ENCODE peak calls at places on chromosomes 11 and 22, in seven cellular contexts. L is CD4-positive, alpha-beta T cell; C is tibial artery; O is non-pigmented ciliary epithelial cell; V is activated naive CD4-positive, alpha-beta T cell; R is activated T-helper 1 cell treated with Interleukin-2 at 50 U/mL for 16 hours; E is GM13977. D is an unnamed sample.

GRCh38 chr11:8531312-8531711 is 62.7 kb downstream of the STK33 start:
- DNase-seq in L (no peak), C (no peak), O (no peak), V (no peak), R (no peak), E (no peak), D (no peak)

GRCh38 chr11:128872594-128872993 is 5.5 kb upstream of the KCNJ1 start:
- DNase-seq in L (no peak), C (no peak), O (no peak), V (no peak), R (no peak), E (no peak), D (no peak)

GRCh38 chr11:8354622-8355417 is 91.1 kb upstream of the LMO1 start:
- DNase-seq in L (no peak), C (no peak), O (no peak), V (no peak), R (no peak), E (peak; percentile 57), D (no peak)

GRCh38 chr11:103395612-103396011 is 286.4 kb downstream of the DYNC2H1 start:
- DNase-seq in L (no peak), C (no peak), O (peak; percentile 70), V (no peak), R (no peak), E (no peak), D (no peak)

GRCh38 chr22:36465232-36466021 is 16.0 kb downstream of the TXN2 start:
- DNase-seq in L (no peak), C (peak; percentile 76), O (peak; percentile 81), V (no peak), R (no peak), E (no peak), D (no peak)

GRCh38 chr22:39520874-39521857 is 804 bp downstream of the ATF4 start:
- DNase-seq in L (peak; percentile 51), C (peak; percentile 82), O (no peak), V (peak; percentile 61), R (peak; percentile 48), E (peak; percentile 86), D (peak; percentile 53)

GRCh38 chr11:120601566-120601965 is 90.0 kb downstream of the GRIK4 start:
- DNase-seq in L (no peak), C (no peak), O (peak; percentile 6), V (no peak), R (no peak), E (no peak), D (no peak)

GRCh38 chr22:43238526-43239006 is 51.6 kb upstream of the TTLL12 start:
- DNase-seq in L (no peak), C (no peak), O (no peak), V (no peak), R (no peak), E (no peak), D (no peak)

GRCh38 chr11:133927690-133928627 is 28.8 kb downstream of the IGSF9B start:
- DNase-seq in L (peak; percentile 65), C (peak; percentile 52), O (no peak), V (peak; percentile 25), R (peak; percentile 50), E (peak; percentile 85), D (peak; percentile 45)

GRCh38 chr11:78465169-78465942 is 47.7 kb upstream of the GAB2 start:
- DNase-seq in L (peak; percentile 4), C (no peak), O (no peak), V (no peak), R (peak; percentile 1), E (peak; percentile 82), D (no peak)

GRCh38 chr22:46827072-46827780 is 64.8 kb downstream of the TBC1D22A start:
- DNase-seq in L (no peak), C (no peak), O (no peak), V (no peak), R (no peak), E (no peak), D (no peak)

GRCh38 chr11:126968915-126969314 is 31.7 kb downstream of the KIRREL3 start:
- DNase-seq in L (no peak), C (no peak), O (no peak), V (no peak), R (no peak), E (no peak), D (no peak)

GRCh38 chr22:37095113-37095512 is 14.4 kb downstream of the TMPRSS6 start:
- DNase-seq in L (no peak), C (no peak), O (no peak), V (no peak), R (no peak), E (no peak), D (no peak)

GRCh38 chr22:37284807-37285355 is 2.6 kb downstream of the CYTH4 start:
- DNase-seq in L (peak; percentile 23), C (peak; percentile 70), O (no peak), V (no peak), R (peak; percentile 41), E (peak; percentile 76), D (peak; percentile 16)

GRCh38 chr11:85723088-85723487 is 37.1 kb upstream of the CCDC89 start:
- DNase-seq in L (no peak), C (no peak), O (no peak), V (no peak), R (no peak), E (no peak), D (no peak)

GRCh38 chr11:68009391-68010000 is 631 bp upstream of the ALDH3B1 start:
- DNase-seq in L (no peak), C (no peak), O (no peak), V (no peak), R (no peak), E (no peak), D (no peak)

GRCh38 chr11:90589735-90590134 is 366.9 kb upstream of the CHORDC1 start:
- DNase-seq in L (no peak), C (no peak), O (no peak), V (no peak), R (no peak), E (no peak), D (no peak)

GRCh38 chr11:132941024-132941646 is 591.2 kb downstream of the OPCML start:
- DNase-seq in L (no peak), C (no peak), O (no peak), V (no peak), R (no peak), E (peak; percentile 31), D (no peak)

GRCh38 chr11:134139303-134139872 is 70.5 kb downstream of the JAM3 start:
- DNase-seq in L (no peak), C (no peak), O (no peak), V (no peak), R (no peak), E (no peak), D (no peak)

GRCh38 chr11:607020-607780 is 8.6 kb downstream of the IRF7 start:
- DNase-seq in L (no peak), C (no peak), O (no peak), V (no peak), R (no peak), E (no peak), D (no peak)

GRCh38 chr11:29333993-29334780 is 682.6 kb downstream of the KCNA4 start:
- DNase-seq in L (no peak), C (no peak), O (no peak), V (no peak), R (no peak), E (peak; percentile 31), D (no peak)

GRCh38 chr11:122173587-122173986 is 57.6 kb upstream of the BLID start:
- DNase-seq in L (no peak), C (no peak), O (no peak), V (no peak), R (no peak), E (no peak), D (no peak)

GRCh38 chr11:75063732-75064314 is 32.9 kb downstream of the OR2AT4 start:
- DNase-seq in L (no peak), C (no peak), O (no peak), V (no peak), R (no peak), E (no peak), D (no peak)

GRCh38 chr22:46098525-46099475 is 51.5 kb upstream of the PPARA start:
- DNase-seq in L (no peak), C (no peak), O (no peak), V (no peak), R (no peak), E (no peak), D (no peak)

GRCh38 chr11:32779131-32779530 is 15.3 kb downstream of the CCDC73 start:
- DNase-seq in L (no peak), C (no peak), O (no peak), V (no peak), R (no peak), E (no peak), D (no peak)

GRCh38 chr22:42967933-42968332 is 47.0 kb downstream of the PACSIN2 start:
- DNase-seq in L (no peak), C (peak; percentile 54), O (no peak), V (no peak), R (no peak), E (no peak), D (no peak)

GRCh38 chr11:14980854-14981253 is 8.7 kb upstream of the CALCA start:
- DNase-seq in L (no peak), C (no peak), O (peak; percentile 15), V (no peak), R (no peak), E (no peak), D (no peak)

GRCh38 chr22:44847892-44848291 is 95.5 kb downstream of the ARHGAP8 start:
- DNase-seq in L (no peak), C (no peak), O (no peak), V (no peak), R (no peak), E (no peak), D (no peak)

GRCh38 chr11:126733685-126734084 is 266.9 kb downstream of the KIRREL3 start:
- DNase-seq in L (no peak), C (no peak), O (no peak), V (no peak), R (no peak), E (no peak), D (no peak)

GRCh38 chr22:38554281-38554680 is 15.7 kb downstream of the DMC1 start:
- DNase-seq in L (no peak), C (no peak), O (no peak), V (no peak), R (no peak), E (no peak), D (no peak)

GRCh38 chr11:2770556-2771301 is 70.9 kb upstream of the KCNQ1OT1 start:
- DNase-seq in L (no peak), C (peak; percentile 13), O (no peak), V (no peak), R (no peak), E (no peak), D (no peak)

GRCh38 chr11:110621826-110622225 is 90.4 kb downstream of the ARHGAP20 start:
- DNase-seq in L (no peak), C (no peak), O (no peak), V (no peak), R (no peak), E (no peak), D (no peak)

GRCh38 chr22:33166206-33166605 is 108.0 kb upstream of the SYN3 start:
- DNase-seq in L (no peak), C (no peak), O (no peak), V (no peak), R (no peak), E (no peak), D (no peak)

GRCh38 chr11:110297726-110298297 is 1.4 kb upstream of the RDX start:
- DNase-seq in L (no peak), C (no peak), O (no peak), V (no peak), R (no peak), E (no peak), D (no peak)

GRCh38 chr22:49971232-49972162 is 10.9 kb downstream of the PIM3 start:
- DNase-seq in L (no peak), C (peak; percentile 76), O (no peak), V (peak; percentile 73), R (no peak), E (no peak), D (peak; percentile 58)